ENCODE peak calls at places on chromosomes 11 and 22, in nine cellular contexts. I is NCI-H187; B is effector memory CD4-positive, alpha-beta T cell; J is hippocampal formation; Z is amniotic stem cell; M is AG09309; W is SK-MEL-5; F is H1; C is NK-92 treated with Interleukin-12 subunit alpha and Interleukin-12 subunit beta, amount 100 ng/mL, for 24 hours. A is an unnamed sample.

GRCh38 chr11:46977038-46977818 is 40.7 kb downstream of the CSTPP1 start:
- DNase-seq in I (no peak), B (no peak), J (peak), Z (no peak), M (no peak), W (peak), F (peak), C (no peak), A (no peak)

GRCh38 chr22:39545310-39546063 is 12.9 kb upstream of the RPS19BP1 start:
- DNase-seq in I (no peak), B (no peak), J (no peak), Z (no peak), M (no peak), W (peak), F (no peak), C (no peak), A (peak)

GRCh38 chr11:47607380-47607779 is 13.2 kb upstream of the C1QTNF4 start:
- DNase-seq in I (no peak), B (no peak), J (peak), Z (peak), M (peak), W (no peak), F (no peak), C (no peak), A (no peak)

GRCh38 chr22:31431950-31432349 is 32.5 kb downstream of the DRG1 start:
- DNase-seq in I (no peak), B (no peak), J (no peak), Z (no peak), M (no peak), W (no peak), F (no peak), C (no peak), A (no peak)

GRCh38 chr22:20424937-20425587 is 12.6 kb downstream of the SCARF2 start:
- DNase-seq in I (no peak), B (no peak), J (no peak), Z (no peak), M (no peak), W (no peak), F (no peak), C (no peak), A (no peak)

GRCh38 chr11:45145421-45146071 is 893 bp upstream of the PRDM11 start:
- DNase-seq in I (no peak), B (no peak), J (no peak), Z (no peak), M (no peak), W (no peak), F (peak), C (no peak), A (no peak)

GRCh38 chr11:33692013-33692504 is 8.6 kb downstream of the C11orf91 start:
- DNase-seq in I (no peak), B (no peak), J (peak), Z (peak), M (peak), W (peak), F (no peak), C (no peak), A (no peak)

GRCh38 chr11:120400564-120401364 is 64.6 kb downstream of the ARHGEF12 start:
- DNase-seq in I (no peak), B (no peak), J (no peak), Z (peak), M (peak), W (peak), F (no peak), C (no peak), A (no peak)